ENCODE peak calls at places on chromosomes 7 and 10, in six cellular contexts. G is A549; D is fibroblast of pulmonary artery; P is naive thymus-derived CD4-positive, alpha-beta T cell; B is CD8-positive, alpha-beta T cell; J is aorta. H is an unnamed sample.

GRCh38 chr7:108080094-108080656 is 50.0 kb downstream of the LAMB4 start:
- DNase-seq in P (no peak), J (no peak), G (no peak), D (peak; percentile 32), B (no peak), H (no peak)

GRCh38 chr7:36657031-36657660 is 67.1 kb downstream of the AOAH start:
- DNase-seq in J (no peak), D (no peak), G (no peak), P (no peak), B (no peak), H (no peak)

GRCh38 chr10:19845963-19846362 is 29.7 kb downstream of the PLXDC2 start:
- DNase-seq in P (no peak), J (no peak), D (peak; percentile 16), B (no peak), G (no peak), H (no peak)

GRCh38 chr10:119250641-119251314 is 43.4 kb downstream of the GRK5 start:
- DNase-seq in J (no peak), G (peak; percentile 66), D (peak; percentile 89), B (no peak), P (no peak), H (no peak)

GRCh38 chr7:82257118-82257695 is 186.4 kb downstream of the CACNA2D1 start:
- DNase-seq in J (no peak), P (no peak), B (no peak), G (no peak), D (no peak), H (no peak)

GRCh38 chr10:27388761-27389399 is 115.2 kb upstream of the RAB18 start:
- DNase-seq in P (no peak), G (no peak), B (no peak), D (peak; percentile 36), J (no peak), H (no peak)

GRCh38 chr10:4981722-4982471 is 18.7 kb downstream of the AKR1C1 start:
- DNase-seq in B (no peak), G (peak; percentile 94), P (peak; percentile 3), D (peak; percentile 70), J (no peak), H (peak; percentile 89)

GRCh38 chr7:127953966-127954365 is 77.3 kb downstream of the LRRC4 start:
- DNase-seq in D (no peak), B (no peak), P (no peak), G (no peak), J (no peak), H (no peak)

GRCh38 chr10:95755511-95756004 is 405 bp upstream of the ENTPD1 start:
- DNase-seq in D (peak; percentile 26), J (no peak), P (no peak), B (no peak), G (peak; percentile 31), H (no peak)

GRCh38 chr7:96416599-96416998 is 94.7 kb upstream of the SLC25A13 start:
- DNase-seq in P (no peak), B (no peak), G (no peak), J (no peak), D (no peak), H (no peak)

GRCh38 chr7:27212587-27213149 is 12.8 kb upstream of the HOXA13 start:
- DNase-seq in B (no peak), P (no peak), D (no peak), J (peak; percentile 36), G (no peak), H (no peak)

GRCh38 chr7:106512217-106512616 is 148.7 kb downstream of the CCDC71L start:
- DNase-seq in P (no peak), J (no peak), D (no peak), G (no peak), B (no peak), H (no peak)

GRCh38 chr10:34190594-34190993 is 624.5 kb downstream of the PARD3 start:
- DNase-seq in J (no peak), B (no peak), G (no peak), P (no peak), D (no peak), H (no peak)

GRCh38 chr7:56026538-56026937 is 24.7 kb downstream of the PSPH start:
- DNase-seq in B (no peak), D (no peak), P (no peak), G (no peak), J (no peak), H (no peak)

GRCh38 chr10:17232276-17232987 is 4.4 kb downstream of the VIM start:
- DNase-seq in B (no peak), D (peak; percentile 42), G (no peak), J (no peak), P (no peak), H (no peak)
- H3K4me3 ChIP-seq in B (no peak overlapping the region), D (peak overlapping the region; percentile 98), G (peak overlapping the region; percentile 94), J (peak overlapping the region; percentile 50), P (no peak overlapping the region), H (no peak overlapping the region)

GRCh38 chr10:108597657-108598319 is 1325.5 kb downstream of the XPNPEP1 start:
- DNase-seq in B (no peak), D (no peak), J (no peak), G (no peak), P (no peak), H (no peak)

GRCh38 chr10:108597031-108597430 is 1326.3 kb downstream of the XPNPEP1 start:
- DNase-seq in P (no peak), J (no peak), G (no peak), D (peak; percentile 34), B (no peak), H (no peak)

GRCh38 chr10:108598831-108599230 is 1324.5 kb downstream of the XPNPEP1 start:
- DNase-seq in J (no peak), G (peak; percentile 8), P (no peak), B (no peak), D (no peak), H (no peak)

GRCh38 chr10:108601856-108602255 is 1321.5 kb downstream of the XPNPEP1 start:
- DNase-seq in J (no peak), D (no peak), P (no peak), G (no peak), B (no peak), H (no peak)

DNA sequence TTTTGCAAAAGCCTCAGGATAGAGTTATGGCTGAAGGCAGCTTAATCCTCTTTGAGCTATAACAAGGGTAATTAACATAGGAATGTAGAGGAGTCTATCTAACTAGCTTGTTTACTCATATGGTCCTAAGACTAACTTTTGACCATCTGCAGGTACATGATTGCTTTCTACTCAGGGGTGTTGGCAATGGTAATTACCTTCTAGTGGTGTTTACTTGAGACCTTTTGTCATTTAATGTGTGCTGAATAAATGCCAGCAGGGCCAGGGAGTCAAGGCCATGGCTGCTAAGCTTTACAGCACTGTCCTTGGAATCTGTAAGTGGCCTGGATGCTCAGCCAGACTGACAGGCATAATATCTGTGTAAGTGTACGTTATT is 1325.0 kb downstream of the XPNPEP1 start:
- DNase-seq in G (no peak), B (no peak), J (no peak), D (no peak), P (no peak), H (no peak)
- H3K4me3 ChIP-seq in G (no peak overlapping the region), B (no peak overlapping the region), J (no peak overlapping the region), D (no peak overlapping the region), P (no peak overlapping the region), H (no peak overlapping the region)

GRCh38 chr7:32677593-32677992 is 182.3 kb downstream of the AVL9 start:
- DNase-seq in J (no peak), B (no peak), G (no peak), P (no peak), D (no peak), H (no peak)

GRCh38 chr7:32680259-32681173 is 185.2 kb downstream of the AVL9 start:
- DNase-seq in P (no peak), G (no peak), D (peak; percentile 84), J (no peak), B (no peak), H (no peak)

GRCh38 chr7:32679192-32679591 is 183.9 kb downstream of the AVL9 start:
- DNase-seq in D (no peak), P (no peak), B (no peak), J (no peak), G (no peak), H (no peak)

GRCh38 chr7:32676249-32676941 is 181.1 kb downstream of the AVL9 start:
- DNase-seq in G (no peak), P (no peak), J (no peak), B (no peak), D (no peak), H (no peak)

DNA sequence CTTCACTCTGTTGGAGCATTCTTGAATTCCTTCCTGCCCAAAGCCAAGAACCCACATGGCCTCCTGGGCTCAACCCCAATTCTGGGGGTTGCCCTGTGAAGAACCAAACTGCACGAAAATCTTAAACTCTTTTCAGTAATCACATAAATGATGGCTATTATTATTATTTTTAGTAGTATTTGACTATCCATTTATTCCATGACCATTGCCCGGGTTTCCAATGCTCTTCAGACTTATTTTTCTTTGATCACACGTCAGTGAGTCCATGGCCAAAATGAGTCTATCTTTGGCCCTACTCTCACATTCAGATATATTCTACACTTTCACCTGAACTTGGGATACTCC is 185.9 kb downstream of the AVL9 start:
- DNase-seq in J (no peak), B (no peak), D (no peak), P (no peak), G (no peak), H (no peak)
- H3K4me3 ChIP-seq in J (no peak overlapping the region), B (no peak overlapping the region), D (no peak overlapping the region), P (no peak overlapping the region), G (no peak overlapping the region), H (no peak overlapping the region)

GRCh38 chr7:33278095-33278494 is 148.7 kb downstream of the BBS9 start:
- DNase-seq in G (peak; percentile 13), B (no peak), J (no peak), D (no peak), P (no peak), H (no peak)
- H3K4me3 ChIP-seq in G (no peak overlapping the region), B (no peak overlapping the region), J (no peak overlapping the region), D (no peak overlapping the region), P (no peak overlapping the region), H (no peak overlapping the region)

DNA sequence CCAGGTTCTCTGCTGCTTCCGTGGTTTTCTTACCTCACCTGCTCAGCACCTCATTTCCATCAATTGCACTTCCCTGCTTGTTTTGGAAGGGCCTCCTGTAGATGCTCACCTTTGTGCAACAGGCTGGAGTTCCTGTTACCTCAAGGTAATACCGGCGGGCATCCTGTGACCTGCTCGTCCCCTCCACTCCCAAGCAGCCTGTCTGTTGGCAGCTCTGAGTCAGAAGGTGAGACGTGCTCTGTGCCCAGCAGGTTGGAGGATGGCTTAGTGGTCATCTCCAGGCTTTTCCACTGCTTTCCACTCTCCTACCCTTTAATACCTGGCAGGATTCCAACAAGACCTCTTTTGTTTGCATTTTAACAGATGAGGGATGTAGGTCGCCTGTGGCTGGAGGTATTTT is 86.0 kb downstream of the CAMK1D start:
- DNase-seq in P (no peak), J (no peak), G (no peak), B (no peak), D (no peak), H (no peak)
- H3K4me3 ChIP-seq in P (no peak overlapping the region), J (no peak overlapping the region), G (no peak overlapping the region), B (no peak overlapping the region), D (no peak overlapping the region), H (no peak overlapping the region)

H was measured in Jurkat, Clone E6-1.